ENCODE peak calls at places on chromosomes 7 and 10, in six cellular contexts. V is neural progenitor cell, C is left lung, L is cardiac muscle cell, I is GM23338, D is right atrium auricular region. F is an unnamed sample.

GRCh38 chr10:77984986-77985385 is 44.3 kb downstream of the POLR3A start:
- DNase-seq in D (no peak), C (no peak), L (no peak), V (no peak), I (no peak), F (no peak)

GRCh38 chr10:33087142-33087541 is 129.1 kb upstream of the ITGB1 start:
- DNase-seq in D (no peak), L (no peak), C (no peak), I (no peak), V (no peak), F (no peak)

GRCh38 chr10:31515116-31515515 is 196.1 kb downstream of the ZEB1 start:
- DNase-seq in V (no peak), D (no peak), I (no peak), C (no peak), L (no peak), F (no peak)

GRCh38 chr7:143285454-143285756 is 647 bp downstream of the TMEM139 start:
- DNase-seq in C (peak; percentile 85), L (no peak), I (peak; percentile 39), V (no peak), D (no peak), F (no peak)

GRCh38 chr10:51422311-51423120 is 276.9 kb downstream of the CSTF2T start:
- DNase-seq in D (peak; percentile 76), V (peak; percentile 66), I (peak; percentile 79), C (no peak), L (peak; percentile 61), F (peak; percentile 44)

GRCh38 chr10:131757285-131758058 is 143.3 kb upstream of the PPP2R2D start:
- DNase-seq in V (no peak), C (no peak), L (no peak), D (no peak), I (no peak), F (peak; percentile 18)

GRCh38 chr7:110590415-110590814 is 500.5 kb upstream of the LRRN3 start:
- DNase-seq in C (no peak), V (peak; percentile 16), L (peak; percentile 14), D (no peak), I (peak; percentile 80), F (no peak)

GRCh38 chr7:55185941-55186609 is 167.3 kb downstream of the EGFR start:
- DNase-seq in D (no peak), L (no peak), C (no peak), I (no peak), V (no peak), F (peak; percentile 89)

GRCh38 chr7:150716939-150717338 is 526 bp downstream of the GIMAP1 start:
- DNase-seq in C (no peak), L (no peak), V (no peak), D (no peak), I (no peak), F (no peak)

GRCh38 chr7:131190146-131190545 is 137.5 kb upstream of the MKLN1 start:
- DNase-seq in I (peak; percentile 95), V (peak; percentile 4), D (no peak), C (no peak), L (no peak), F (no peak)

GRCh38 chr7:86939197-86939814 is 120.1 kb downstream of the ELAPOR2 start:
- DNase-seq in V (peak; percentile 71), C (no peak), L (peak; percentile 71), D (no peak), I (peak; percentile 89), F (no peak)

GRCh38 chr7:54813398-54813797 is 54.4 kb upstream of the SEC61G start:
- DNase-seq in C (no peak), V (no peak), I (no peak), L (no peak), D (no peak), F (peak; percentile 68)

GRCh38 chr10:82377608-82378007 is 502.6 kb downstream of the NRG3 start:
- DNase-seq in C (no peak), D (no peak), V (peak; percentile 44), L (peak; percentile 10), I (peak; percentile 55), F (no peak)

GRCh38 chr7:30238721-30239441 is 45.5 kb upstream of the ZNRF2 start:
- DNase-seq in V (no peak), I (no peak), L (peak; percentile 62), D (no peak), C (no peak), F (peak; percentile 60)

GRCh38 chr10:43057831-43058340 is 19.0 kb upstream of the RET start:
- DNase-seq in D (no peak), C (peak; percentile 22), L (no peak), V (no peak), I (no peak), F (peak; percentile 32)

GRCh38 chr7:132609222-132609621 is 33.0 kb upstream of the PLXNA4 start:
- DNase-seq in V (no peak), I (no peak), C (no peak), D (no peak), L (no peak), F (no peak)

GRCh38 chr7:114468844-114469243 is 54.2 kb downstream of the FOXP2 start:
- DNase-seq in L (no peak), V (no peak), D (no peak), I (no peak), C (no peak), F (no peak)

GRCh38 chr10:33617381-33617780 is 282.9 kb upstream of the NRP1 start:
- DNase-seq in I (no peak), C (no peak), V (no peak), D (no peak), L (peak; percentile 49), F (no peak)

GRCh38 chr7:127619681-127620405 is 1.9 kb upstream of the PAX4 start:
- DNase-seq in V (peak; percentile 75), C (no peak), I (peak; percentile 89), D (no peak), L (no peak), F (no peak)

GRCh38 chr7:30796105-30796869 is 25.1 kb downstream of the MINDY4 start:
- DNase-seq in V (no peak), L (no peak), D (no peak), I (no peak), C (no peak), F (no peak)

GRCh38 chr10:33401300-33401699 is 66.8 kb upstream of the NRP1 start:
- DNase-seq in L (no peak), V (no peak), C (no peak), I (no peak), D (no peak), F (no peak)

GRCh38 chr7:87218941-87219544 is 489 bp downstream of the TMEM243 start:
- DNase-seq in V (peak; percentile 61), I (peak; percentile 77), D (peak; percentile 82), L (peak; percentile 50), C (peak; percentile 92), F (peak; percentile 80)

GRCh38 chr10:11255796-11256444 is 238.2 kb downstream of the CELF2 start:
- DNase-seq in I (no peak), V (no peak), D (peak; percentile 36), L (no peak), C (no peak), F (peak; percentile 55)

DNA sequence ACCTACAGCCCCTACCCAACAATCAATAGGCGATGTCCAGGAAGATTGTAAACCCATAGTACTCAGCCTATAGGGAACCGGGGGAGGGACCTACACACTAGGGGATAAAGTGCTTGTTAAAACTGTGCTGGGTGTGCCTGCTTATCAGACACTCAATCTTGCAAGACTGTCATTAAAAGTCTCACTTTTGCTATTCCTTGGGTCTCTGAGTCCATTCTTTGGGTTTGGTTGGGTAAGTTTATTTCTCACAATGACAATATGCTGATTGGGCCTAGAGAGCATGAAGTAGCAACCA is 45.6 kb downstream of the PTPRE start:
- DNase-seq in D (peak; percentile 7), C (no peak), I (no peak), V (no peak), L (no peak), F (no peak)
- TF ChIP-seq CTCF in D (no peak), C (no peak), I (no peak), V (no peak), L (no peak), F (no peak)

GRCh38 chr10:123911866-123912265 is 20.3 kb upstream of the CPXM2 start:
- DNase-seq in D (no peak), L (no peak), V (no peak), I (no peak), C (no peak), F (no peak)

GRCh38 chr10:123906884-123907652 is 15.5 kb upstream of the CPXM2 start:
- DNase-seq in C (no peak), D (no peak), I (no peak), V (no peak), L (peak; percentile 60), F (no peak)

GRCh38 chr10:123908379-123908778 is 16.8 kb upstream of the CPXM2 start:
- DNase-seq in C (no peak), D (no peak), V (no peak), L (no peak), I (no peak), F (no peak)

GRCh38 chr10:123912466-123913201 is 21.0 kb upstream of the CPXM2 start:
- DNase-seq in L (no peak), C (no peak), D (no peak), I (no peak), V (no peak), F (no peak)

DNA sequence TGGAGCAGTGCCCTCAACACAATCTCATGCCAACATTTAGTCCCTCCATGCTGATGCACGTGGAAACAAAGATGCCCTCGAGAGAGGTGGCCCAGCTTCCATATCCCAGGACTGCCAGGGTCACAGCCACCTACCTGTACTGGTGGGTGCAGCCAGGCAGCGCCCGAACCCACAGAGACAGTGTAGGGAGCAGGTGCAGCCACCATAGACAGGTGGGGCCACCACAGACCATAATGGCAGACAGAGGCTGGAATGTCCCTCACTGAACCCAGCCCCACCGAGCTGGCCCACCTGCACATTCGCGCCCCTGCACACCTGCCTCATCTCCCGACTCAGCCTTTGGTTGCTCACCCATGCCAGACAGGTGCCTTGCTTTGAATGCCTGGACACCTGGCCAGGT is 18.3 kb upstream of the CPXM2 start:
- DNase-seq in I (no peak), V (no peak), C (peak; percentile 57), L (no peak), D (no peak), F (no peak)
- H3K4me1 ChIP-seq in I (peaks cover 34% of the 10 kb centered on the region), V (peaks cover 22% of the 10 kb centered on the region), C (no peaks in the 10 kb centered on the region), L (peaks cover 11% of the 10 kb centered on the region), D (no peaks in the 10 kb centered on the region), F (no peaks in the 10 kb centered on the region)

DNA sequence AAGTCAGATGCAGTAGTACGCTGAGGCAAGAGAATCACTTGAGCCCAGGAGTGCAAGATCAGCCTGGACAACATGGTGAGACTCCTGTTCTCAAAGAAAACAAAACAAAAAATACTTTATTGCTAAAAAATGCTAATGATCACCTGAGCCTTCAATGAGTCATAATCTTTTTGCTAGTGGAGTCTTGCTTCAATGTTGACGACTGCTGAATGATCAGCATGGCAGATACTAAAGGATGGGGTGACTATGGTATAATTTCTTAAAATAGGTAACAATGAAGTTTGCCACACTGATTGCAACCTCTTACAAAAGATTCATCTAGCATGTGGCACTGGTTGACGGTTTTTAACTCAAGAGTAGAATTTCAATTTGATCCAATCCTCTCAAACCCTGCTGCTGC is 22.3 kb downstream of the NANOS1 start:
- DNase-seq in I (no peak), L (no peak), D (no peak), V (no peak), C (no peak), F (no peak)
- TF ChIP-seq CTCF in I (no peak), L (no peak), D (no peak), V (no peak), C (no peak), F (no peak)

DNA sequence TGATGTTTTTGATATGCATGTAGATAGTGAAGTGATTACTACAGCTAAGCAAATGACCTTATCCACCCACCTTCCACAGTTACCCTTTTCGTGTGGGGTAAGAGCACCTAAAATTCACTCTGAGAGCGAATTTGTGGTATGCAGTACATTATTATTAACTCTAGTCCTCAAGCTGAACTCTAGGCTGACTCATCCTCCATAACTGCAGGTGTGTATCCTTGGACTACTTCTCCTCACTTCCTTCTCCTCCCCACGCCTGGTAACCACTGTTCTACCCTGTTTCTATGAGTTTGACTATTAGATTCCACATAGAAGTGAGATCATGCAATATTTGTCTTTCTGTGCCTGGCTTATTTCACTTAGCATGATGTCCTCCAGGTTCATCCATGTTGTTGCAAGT is 484.6 kb downstream of the GATA3 start:
- DNase-seq in L (no peak), I (no peak), D (no peak), C (no peak), V (no peak), F (no peak)
- H3K4me1 ChIP-seq in L (no peaks in the 10 kb centered on the region), I (no peaks in the 10 kb centered on the region), D (no peaks in the 10 kb centered on the region), C (no peaks in the 10 kb centered on the region), V (no peaks in the 10 kb centered on the region), F (no peaks in the 10 kb centered on the region)